ENCODE peak calls at places on chromosomes 5 and 9, in eight cellular contexts. U is breast epithelium, Q is stomach, T is transverse colon, D is prostate gland, S is sigmoid colon, P is K562, M is GM12891. X is an unnamed sample.

GRCh38 chr9:99594056-99594780 is 227.5 kb upstream of the NR4A3 start:
- DNase-seq in U (no peak), Q (no peak), T (no peak), D (no peak), S (no peak), P (no peak), M (no peak), X (no peak)

GRCh38 chr9:102845847-102846246 is 149.3 kb upstream of the CYLC2 start:
- DNase-seq in U (no peak), Q (no peak), T (no peak), D (no peak), S (no peak), P (no peak), M (no peak), X (no peak)

GRCh38 chr9:136532799-136533774 is 12.8 kb downstream of the NOTCH1 start:
- DNase-seq in U (no peak), Q (no peak), T (no peak), D (no peak), S (no peak), P (no peak), M (peak; percentile 76), X (peak; percentile 59)

GRCh38 chr5:142324377-142324870 is 397 bp downstream of the SPRY4 start:
- DNase-seq in U (peak; percentile 35), Q (no peak), T (no peak), D (no peak), S (peak; percentile 69), P (peak; percentile 55), M (peak; percentile 56), X (no peak)

GRCh38 chr5:142670811-142671210 is 15.1 kb downstream of the FGF1 start:
- DNase-seq in U (no peak), Q (no peak), T (no peak), D (no peak), S (no peak), P (no peak), M (no peak), X (no peak)

GRCh38 chr9:133715866-133716563 is 22.1 kb downstream of the SARDH start:
- DNase-seq in U (no peak), Q (no peak), T (no peak), D (no peak), S (peak; percentile 61), P (peak; percentile 48), M (no peak), X (no peak)

GRCh38 chr5:73625905-73626811 is at the start of gene ARHGEF28:
- DNase-seq in U (peak; percentile 23), Q (peak; percentile 87), T (peak; percentile 79), D (peak; percentile 68), S (peak; percentile 76), P (no peak), M (peak; percentile 41), X (peak; percentile 37)

GRCh38 chr9:385818-386398 is 171.2 kb downstream of the DOCK8 start:
- DNase-seq in U (no peak), Q (peak; percentile 57), T (peak; percentile 51), D (peak; percentile 48), S (peak; percentile 69), P (peak; percentile 32), M (no peak), X (no peak)

GRCh38 chr5:172724658-172725183 is 46.3 kb downstream of the DUSP1 start:
- DNase-seq in U (no peak), Q (no peak), T (no peak), D (no peak), S (no peak), P (no peak), M (no peak), X (no peak)

GRCh38 chr5:153511632-153512031 is 21.2 kb downstream of the GRIA1 start:
- DNase-seq in U (no peak), Q (no peak), T (no peak), D (no peak), S (no peak), P (no peak), M (no peak), X (no peak)

GRCh38 chr5:137099651-137100050 is 399.5 kb downstream of the SPOCK1 start:
- DNase-seq in U (no peak), Q (no peak), T (no peak), D (no peak), S (no peak), P (no peak), M (no peak), X (no peak)

GRCh38 chr5:3317051-3317795 is 278.4 kb upstream of the IRX1 start:
- DNase-seq in U (no peak), Q (no peak), T (no peak), D (no peak), S (no peak), P (no peak), M (no peak), X (no peak)

GRCh38 chr9:121125590-121125989 is 50.8 kb downstream of the CNTRL start:
- DNase-seq in U (no peak), Q (no peak), T (no peak), D (no peak), S (no peak), P (no peak), M (no peak), X (no peak)

GRCh38 chr5:141617682-141618029 is 1.1 kb downstream of the DIAPH1 start:
- DNase-seq in U (no peak), Q (no peak), T (no peak), D (no peak), S (no peak), P (no peak), M (no peak), X (no peak)

GRCh38 chr5:9348296-9348996 is 197.4 kb downstream of the SEMA5A start:
- DNase-seq in U (no peak), Q (no peak), T (no peak), D (no peak), S (no peak), P (no peak), M (no peak), X (no peak)

GRCh38 chr9:19102181-19102630 is 498 bp downstream of the HAUS6 start:
- DNase-seq in U (no peak), Q (no peak), T (peak; percentile 17), D (no peak), S (peak; percentile 72), P (peak; percentile 34), M (peak; percentile 28), X (no peak)

GRCh38 chr5:169161022-169161680 is 139.8 kb downstream of the SLIT3 start:
- DNase-seq in U (peak; percentile 58), Q (no peak), T (no peak), D (peak; percentile 34), S (peak; percentile 82), P (no peak), M (no peak), X (no peak)

GRCh38 chr9:1962588-1963134 is 52.5 kb upstream of the SMARCA2 start:
- DNase-seq in U (no peak), Q (no peak), T (no peak), D (no peak), S (no peak), P (no peak), M (no peak), X (no peak)

GRCh38 chr5:105508519-105508918 is 1945.9 kb upstream of the NUDT12 start:
- DNase-seq in U (no peak), Q (no peak), T (no peak), D (no peak), S (no peak), P (no peak), M (no peak), X (no peak)

GRCh38 chr9:76828462-76828861 is 64.2 kb downstream of the PCA3 start:
- DNase-seq in U (no peak), Q (no peak), T (no peak), D (no peak), S (peak; percentile 65), P (no peak), M (no peak), X (no peak)

GRCh38 chr9:26744362-26744965 is 148.1 kb downstream of the CAAP1 start:
- DNase-seq in U (no peak), Q (no peak), T (no peak), D (no peak), S (no peak), P (no peak), M (no peak), X (no peak)

GRCh38 chr9:75019022-75019421 is 9.1 kb downstream of the CARNMT1 start:
- DNase-seq in U (no peak), Q (no peak), T (no peak), D (no peak), S (no peak), P (no peak), M (no peak), X (no peak)

GRCh38 chr5:157686841-157687554 is 15.7 kb downstream of the C5orf52 start:
- DNase-seq in U (no peak), Q (no peak), T (no peak), D (no peak), S (no peak), P (no peak), M (no peak), X (no peak)

GRCh38 chr5:14614490-14614889 is 32.9 kb downstream of the OTULINL start:
- DNase-seq in U (no peak), Q (no peak), T (no peak), D (no peak), S (no peak), P (no peak), M (no peak), X (no peak)
- TF ChIP-seq POLR2AphosphoS5 in U (no peak), Q (no peak), T (no peak), D (no peak), S (no peak), P (no peak), M (no peak), X (no peak)

GRCh38 chr5:75678155-75678554 is 39.1 kb downstream of the POC5 start:
- DNase-seq in U (no peak), Q (no peak), T (no peak), D (no peak), S (no peak), P (no peak), M (no peak), X (no peak)
- TF ChIP-seq POLR2AphosphoS5 in U (no peak), Q (no peak), T (no peak), D (no peak), S (no peak), P (no peak), M (no peak), X (no peak)

GRCh38 chr9:129139993-129140396 is 28.8 kb downstream of the PTPA start:
- DNase-seq in U (peak; percentile 96), Q (peak; percentile 89), T (peak; percentile 87), D (peak; percentile 94), S (peak; percentile 98), P (peak; percentile 85), M (peak; percentile 79), X (peak; percentile 81)
- TF ChIP-seq POLR2AphosphoS5 in U (peak; percentile 96), Q (peak; percentile 92), T (peak; percentile 87), D (peak; percentile 92), S (peak; percentile 83), P (no peak), M (no peak), X (no peak)

DNA sequence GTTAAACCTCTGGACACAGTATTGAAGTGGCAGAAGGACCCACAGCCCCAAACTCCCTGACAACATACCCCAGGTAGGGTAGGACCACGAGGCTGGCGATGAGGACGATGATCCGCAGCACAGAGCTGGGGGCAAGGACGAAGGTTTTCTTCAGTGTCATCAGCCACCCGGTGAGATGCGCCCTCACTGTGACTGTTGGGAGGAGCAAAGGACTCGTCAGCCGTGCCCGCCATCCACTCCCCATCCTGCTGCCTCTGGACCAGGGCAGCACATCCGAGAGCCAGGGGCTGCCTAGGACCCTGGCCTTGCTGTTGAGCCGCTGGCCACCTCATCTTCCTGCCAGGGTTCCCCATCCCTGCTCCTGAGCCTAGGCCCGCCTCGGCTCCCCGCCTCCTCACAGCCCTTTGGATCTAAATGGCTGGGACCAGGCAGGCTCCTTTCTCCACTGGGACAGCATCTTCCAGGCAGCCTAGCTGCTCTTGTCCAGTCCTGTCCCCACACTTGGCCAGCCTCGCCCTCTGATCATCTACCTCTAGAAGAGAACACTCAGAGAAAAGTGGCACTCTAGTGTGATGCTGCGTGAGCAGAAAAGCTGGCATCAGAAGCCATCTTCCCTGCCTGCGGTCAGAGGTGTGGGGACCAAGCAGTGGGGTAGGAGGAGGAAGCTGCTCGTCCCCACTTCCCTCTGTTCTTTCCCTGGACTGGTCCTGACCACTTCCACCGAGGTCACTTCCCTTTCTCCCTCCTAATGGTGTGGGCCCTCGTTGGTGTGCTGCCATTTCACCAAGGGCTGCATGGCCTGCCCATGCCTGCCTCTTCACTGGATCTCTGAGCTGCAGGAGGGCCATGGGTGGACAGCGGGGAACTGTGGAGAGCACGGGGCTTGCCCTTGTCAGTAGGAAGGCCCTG is 49.2 kb downstream of the OTULIN start:
- DNase-seq in U (no peak), Q (no peak), T (no peak), D (no peak), S (no peak), P (no peak), M (no peak), X (no peak)
- TF ChIP-seq POLR2AphosphoS5 in U (no peak), Q (no peak), T (no peak), D (no peak), S (no peak), P (no peak), M (no peak), X (no peak)

X was measured in GM12892.